ENCODE peak calls at places on chromosomes 4 and X, in four cellular contexts. S, F, E and B are unnamed samples.
A peak's percentile ranks its signal among the peaks of the same experiment; 100 is the strongest.

GRCh38 chr4:87304659-87305277 is 17.9 kb downstream of the HSD17B13 start:
- DNase-seq in E (no peak), F (peak; percentile 35), S (no peak), B (no peak)

GRCh38 chr4:92184566-92184965 is 119.2 kb upstream of the GRID2 start:
- DNase-seq in S (no peak), E (no peak), F (peak; percentile 24), B (no peak)

GRCh38 chr4:65798498-65799127 is 128.3 kb upstream of the EPHA5 start:
- DNase-seq in F (no peak), S (no peak), E (no peak), B (peak; percentile 50)

GRCh38 chr4:156933633-156934258 is 37.9 kb downstream of the PDGFC start:
- DNase-seq in E (no peak), F (peak; percentile 95), S (no peak), B (no peak)

GRCh38 chr4:47831026-47831689 is 6.7 kb downstream of the CORIN start:
- DNase-seq in E (no peak), F (no peak), S (no peak), B (no peak)

GRCh38 chrX:41559662-41560061 is 112.5 kb downstream of the NYX start:
- DNase-seq in S (no peak), E (no peak), F (peak; percentile 95), B (no peak)

GRCh38 chrX:21798677-21799219 is 40.7 kb upstream of the MBTPS2 start:
- DNase-seq in E (no peak), S (no peak), F (peak; percentile 28), B (no peak)

GRCh38 chrX:68831405-68832100 is 2.7 kb downstream of the EFNB1 start:
- DNase-seq in E (peak; percentile 40), F (peak; percentile 13), S (peak; percentile 26), B (no peak)

GRCh38 chr4:84579410-84579791 is 3.5 kb upstream of the CDS1 start:
- DNase-seq in E (no peak), F (no peak), S (peak; percentile 67), B (peak; percentile 93)

GRCh38 chr4:80989921-80990544 is 40.5 kb upstream of the BMP3 start:
- DNase-seq in E (peak; percentile 43), S (no peak), F (peak; percentile 73), B (peak; percentile 67)

GRCh38 chr4:41070516-41071281 is 143.6 kb downstream of the APBB2 start:
- DNase-seq in F (peak; percentile 9), S (no peak), E (no peak), B (no peak)

GRCh38 chrX:104707042-104707441 is 141.0 kb downstream of the IL1RAPL2 start:
- DNase-seq in S (no peak), F (no peak), E (no peak), B (no peak)
- H4K5ac ChIP-seq in S (no peak overlapping the region), F (no peak overlapping the region), E (no peak overlapping the region), B (no peak overlapping the region)

GRCh38 chr4:189048119-189048518 is 892.6 kb upstream of the FRG1 start:
- DNase-seq in S (no peak), F (peak; percentile 55), E (no peak), B (no peak)

GRCh38 chr4:189049682-189050081 is 891.0 kb upstream of the FRG1 start:
- DNase-seq in E (no peak), S (no peak), F (no peak), B (no peak)

DNA sequence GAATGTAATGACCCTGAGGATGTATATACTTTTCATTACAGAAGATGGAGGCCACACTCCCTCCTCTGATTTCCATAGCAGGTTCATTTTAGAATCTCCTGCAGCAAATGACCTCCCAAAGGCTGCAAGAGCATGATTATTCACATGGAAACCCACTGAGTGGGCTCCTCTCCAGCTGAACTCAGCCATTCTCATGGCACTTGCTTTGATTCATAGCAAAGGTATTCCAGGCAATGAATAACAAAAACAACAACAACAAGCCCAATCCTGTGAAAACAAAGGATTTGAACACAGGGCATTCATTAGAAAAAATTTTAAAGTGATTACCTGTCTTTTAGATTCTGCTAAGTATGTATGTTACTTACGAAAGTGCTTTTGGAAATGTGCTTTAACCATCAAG is 894.0 kb upstream of the FRG1 start:
- DNase-seq in E (no peak), F (peak; percentile 24), S (peak; percentile 74), B (peak; percentile 72)
- H3K9ac ChIP-seq in E (no peak overlapping the region), F (no peak overlapping the region), S (no peak overlapping the region), B (no peak overlapping the region)

DNA sequence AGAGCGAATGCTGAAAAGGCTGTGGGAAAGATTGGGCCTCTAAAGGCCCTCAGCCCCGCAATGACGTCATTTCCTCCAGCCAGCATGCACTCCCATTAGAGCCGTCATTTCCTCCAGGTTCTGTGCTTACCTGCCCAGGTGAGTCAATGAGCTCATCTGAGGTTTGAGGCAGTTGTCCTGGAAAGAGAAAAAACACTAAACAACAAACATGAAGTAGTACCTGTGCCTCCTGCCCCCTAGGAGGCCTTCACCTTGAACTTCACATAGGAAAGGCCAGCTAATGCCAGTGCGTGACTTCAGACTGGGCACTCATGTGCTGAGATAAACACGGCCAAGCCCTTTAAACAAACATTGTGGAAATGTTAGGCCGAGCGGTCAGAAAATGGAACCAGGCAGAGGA is 55.9 kb downstream of the FHDC1 start:
- DNase-seq in F (no peak), S (no peak), E (no peak), B (peak; percentile 70)
- H3K56ac ChIP-seq in F (no peak overlapping the region), S (no peak overlapping the region), E (no peak overlapping the region), B (no peak overlapping the region)

GRCh38 chr4:126761947-126762650 is 870.7 kb upstream of the INTU start:
- DNase-seq in F (no peak), S (no peak), E (no peak), B (no peak)
- H4K5ac ChIP-seq in F (no peak overlapping the region), S (no peak overlapping the region), E (no peak overlapping the region), B (no peak overlapping the region)

GRCh38 chrX:103376979-103377324 is 614 bp downstream of the BEX3 start:
- DNase-seq in S (peak; percentile 53), F (peak; percentile 27), E (no peak), B (peak; percentile 75)

GRCh38 chrX:103376118-103376978 is at the start of gene BEX3:
- DNase-seq in F (peak; percentile 59), E (peak; percentile 70), S (peak; percentile 93), B (peak; percentile 91)

GRCh38 chrX:103369479-103369878 is 6.9 kb upstream of the BEX3 start:
- DNase-seq in E (no peak), S (no peak), F (no peak), B (no peak)

GRCh38 chrX:103372886-103373285 is 3.5 kb upstream of the BEX3 start:
- DNase-seq in S (no peak), F (no peak), E (no peak), B (no peak)

GRCh38 chrX:103373581-103373980 is 2.8 kb upstream of the BEX3 start:
- DNase-seq in E (no peak), F (no peak), S (no peak), B (no peak)
- H3K9ac ChIP-seq in E (no peak overlapping the region), F (no peak overlapping the region), S (no peak overlapping the region), B (no peak overlapping the region)

GRCh38 chrX:49210406-49210805 is 10.4 kb upstream of the SYP start:
- DNase-seq in E (no peak), S (no peak), F (no peak), B (no peak)
- H3K56ac ChIP-seq in E (no peak overlapping the region), S (no peak overlapping the region), F (no peak overlapping the region), B (no peak overlapping the region)

GRCh38 chr4:143296397-143297067 is 40.1 kb upstream of the GAB1 start:
- DNase-seq in E (no peak), S (no peak), F (no peak), B (no peak)

GRCh38 chr4:143291334-143291733 is 45.3 kb upstream of the GAB1 start:
- DNase-seq in E (no peak), S (no peak), F (no peak), B (no peak)

GRCh38 chr4:143294310-143294709 is 42.4 kb upstream of the GAB1 start:
- DNase-seq in E (no peak), F (peak; percentile 11), S (no peak), B (no peak)

GRCh38 chr4:143292858-143293257 is 43.8 kb upstream of the GAB1 start:
- DNase-seq in F (no peak), S (no peak), E (no peak), B (no peak)

GRCh38 chr4:143294710-143295109 is 42.0 kb upstream of the GAB1 start:
- DNase-seq in E (no peak), F (no peak), S (no peak), B (no peak)
- H4K5ac ChIP-seq in E (no peak overlapping the region), F (no peak overlapping the region), S (no peak overlapping the region), B (no peak overlapping the region)

GRCh38 chr4:19381068-19381467 is 870.6 kb upstream of the SLIT2 start:
- DNase-seq in F (peak; percentile 86), S (no peak), E (no peak), B (no peak)
- H3K9ac ChIP-seq in F (no peak overlapping the region), S (no peak overlapping the region), E (no peak overlapping the region), B (no peak overlapping the region)

DNA sequence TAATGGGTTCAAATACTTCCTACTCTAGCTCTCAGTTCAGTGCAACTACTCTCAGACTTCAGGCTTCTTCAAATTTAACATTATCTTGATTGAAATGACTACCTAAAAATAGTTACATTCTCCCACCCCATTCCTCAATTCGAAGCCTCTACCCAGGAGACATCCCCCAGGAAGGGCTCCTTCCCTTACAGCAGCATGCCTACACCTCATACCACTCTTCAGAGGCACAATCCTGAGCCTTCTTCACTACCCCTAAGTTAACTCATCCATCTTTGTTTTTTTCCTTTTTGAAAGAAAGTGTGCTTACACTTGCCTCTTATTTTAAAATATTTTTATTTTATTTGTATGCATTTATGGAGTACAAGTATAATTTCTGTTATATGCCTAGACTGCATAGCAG is 17.2 kb upstream of the PRSS48 start:
- DNase-seq in E (no peak), F (no peak), S (no peak), B (no peak)
- H3K56ac ChIP-seq in E (no peak overlapping the region), F (no peak overlapping the region), S (no peak overlapping the region), B (no peak overlapping the region)

GRCh38 chr4:141246243-141246642 is 25.5 kb downstream of the ZNF330 start:
- DNase-seq in E (no peak), S (no peak), F (peak; percentile 74), B (peak; percentile 56)
- H4K5ac ChIP-seq in E (no peak overlapping the region), S (no peak overlapping the region), F (no peak overlapping the region), B (no peak overlapping the region)